ENCODE peak calls at places on chromosome 18, in ten cellular contexts. One of them, this sample, is unnamed.

GRCh38 chr18:50633992-50634391 is 74.1 kb downstream of the MAPK4 start:
- DNase-seq in epithelial cell of esophagus: no peak
- DNase-seq in left kidney: no peak
- DNase-seq in activated CD4-positive, alpha-beta T cell treated with anti-CD3 and anti-CD28 coated beads for 24 hours: no peak
- DNase-seq in mucosa of descending colon: no peak
- DNase-seq in M059J: no peak
- DNase-seq in RKO: no peak
- DNase-seq in RPMI8226: no peak
- DNase-seq in HFF-Myc: no peak
- DNase-seq in stimulated activated CD4-positive, alpha-beta T cell treated with anti-CD3 and anti-CD28 coated beads, TNF-alpha, amount 100 ng/mL, for 1 hour: no peak
- DNase-seq in this sample: no peak

GRCh38 chr18:8658858-8659485 is 46.4 kb upstream of the MTCL1 start:
- DNase-seq in left kidney: no peak
- DNase-seq in RPMI8226: no peak
- DNase-seq in epithelial cell of esophagus: no peak
- DNase-seq in RKO: no peak
- DNase-seq in mucosa of descending colon: no peak
- DNase-seq in stimulated activated CD4-positive, alpha-beta T cell treated with anti-CD3 and anti-CD28 coated beads, TNF-alpha, amount 100 ng/mL, for 1 hour: no peak
- DNase-seq in M059J: no peak
- DNase-seq in activated CD4-positive, alpha-beta T cell treated with anti-CD3 and anti-CD28 coated beads for 24 hours: no peak
- DNase-seq in HFF-Myc: no peak
- DNase-seq in this sample: no peak

GRCh38 chr18:56276466-56276865 is 361.9 kb downstream of the TXNL1 start:
- DNase-seq in mucosa of descending colon: no peak
- DNase-seq in left kidney: no peak
- DNase-seq in RPMI8226: no peak
- DNase-seq in activated CD4-positive, alpha-beta T cell treated with anti-CD3 and anti-CD28 coated beads for 24 hours: no peak
- DNase-seq in epithelial cell of esophagus: no peak
- DNase-seq in stimulated activated CD4-positive, alpha-beta T cell treated with anti-CD3 and anti-CD28 coated beads, TNF-alpha, amount 100 ng/mL, for 1 hour: no peak
- DNase-seq in M059J: peak
- DNase-seq in HFF-Myc: no peak
- DNase-seq in RKO: no peak
- DNase-seq in this sample: no peak

GRCh38 chr18:22489694-22490093 is 72.0 kb upstream of the CTAGE1 start:
- DNase-seq in left kidney: no peak
- DNase-seq in RKO: no peak
- DNase-seq in stimulated activated CD4-positive, alpha-beta T cell treated with anti-CD3 and anti-CD28 coated beads, TNF-alpha, amount 100 ng/mL, for 1 hour: no peak
- DNase-seq in M059J: no peak
- DNase-seq in activated CD4-positive, alpha-beta T cell treated with anti-CD3 and anti-CD28 coated beads for 24 hours: no peak
- DNase-seq in HFF-Myc: no peak
- DNase-seq in mucosa of descending colon: peak
- DNase-seq in epithelial cell of esophagus: peak
- DNase-seq in RPMI8226: no peak
- DNase-seq in this sample: no peak

GRCh38 chr18:58069721-58070292 is 25.8 kb downstream of the NEDD4L start:
- DNase-seq in M059J: no peak
- DNase-seq in left kidney: no peak
- DNase-seq in RPMI8226: no peak
- DNase-seq in activated CD4-positive, alpha-beta T cell treated with anti-CD3 and anti-CD28 coated beads for 24 hours: no peak
- DNase-seq in stimulated activated CD4-positive, alpha-beta T cell treated with anti-CD3 and anti-CD28 coated beads, TNF-alpha, amount 100 ng/mL, for 1 hour: no peak
- DNase-seq in mucosa of descending colon: no peak
- DNase-seq in RKO: no peak
- DNase-seq in epithelial cell of esophagus: no peak
- DNase-seq in HFF-Myc: no peak
- DNase-seq in this sample: no peak

GRCh38 chr18:76491436-76491800 is 3.6 kb downstream of the ZNF516 start:
- DNase-seq in M059J: peak
- DNase-seq in RPMI8226: peak
- DNase-seq in stimulated activated CD4-positive, alpha-beta T cell treated with anti-CD3 and anti-CD28 coated beads, TNF-alpha, amount 100 ng/mL, for 1 hour: peak
- DNase-seq in activated CD4-positive, alpha-beta T cell treated with anti-CD3 and anti-CD28 coated beads for 24 hours: peak
- DNase-seq in RKO: peak
- DNase-seq in epithelial cell of esophagus: peak
- DNase-seq in mucosa of descending colon: peak
- DNase-seq in left kidney: peak
- DNase-seq in HFF-Myc: no peak
- DNase-seq in this sample: peak

GRCh38 chr18:5524660-5525059 is 19.1 kb downstream of the EPB41L3 start:
- DNase-seq in stimulated activated CD4-positive, alpha-beta T cell treated with anti-CD3 and anti-CD28 coated beads, TNF-alpha, amount 100 ng/mL, for 1 hour: no peak
- DNase-seq in left kidney: no peak
- DNase-seq in activated CD4-positive, alpha-beta T cell treated with anti-CD3 and anti-CD28 coated beads for 24 hours: no peak
- DNase-seq in RPMI8226: no peak
- DNase-seq in M059J: no peak
- DNase-seq in HFF-Myc: no peak
- DNase-seq in mucosa of descending colon: no peak
- DNase-seq in epithelial cell of esophagus: no peak
- DNase-seq in RKO: no peak
- DNase-seq in this sample: no peak

GRCh38 chr18:68796936-68797690 is 767 bp upstream of the CCDC102B start:
- DNase-seq in epithelial cell of esophagus: peak
- DNase-seq in RPMI8226: no peak
- DNase-seq in M059J: peak
- DNase-seq in RKO: no peak
- DNase-seq in HFF-Myc: peak
- DNase-seq in stimulated activated CD4-positive, alpha-beta T cell treated with anti-CD3 and anti-CD28 coated beads, TNF-alpha, amount 100 ng/mL, for 1 hour: no peak
- DNase-seq in left kidney: peak
- DNase-seq in mucosa of descending colon: peak
- DNase-seq in activated CD4-positive, alpha-beta T cell treated with anti-CD3 and anti-CD28 coated beads for 24 hours: no peak
- DNase-seq in this sample: no peak

GRCh38 chr18:76471593-76471992 is 23.4 kb downstream of the ZNF516 start:
- DNase-seq in mucosa of descending colon: no peak
- DNase-seq in RPMI8226: no peak
- DNase-seq in left kidney: no peak
- DNase-seq in epithelial cell of esophagus: no peak
- DNase-seq in HFF-Myc: no peak
- DNase-seq in activated CD4-positive, alpha-beta T cell treated with anti-CD3 and anti-CD28 coated beads for 24 hours: no peak
- DNase-seq in M059J: no peak
- DNase-seq in stimulated activated CD4-positive, alpha-beta T cell treated with anti-CD3 and anti-CD28 coated beads, TNF-alpha, amount 100 ng/mL, for 1 hour: no peak
- DNase-seq in RKO: no peak
- DNase-seq in this sample: no peak

GRCh38 chr18:58336605-58337004 is 292.3 kb downstream of the ALPK2 start:
- DNase-seq in left kidney: no peak
- DNase-seq in activated CD4-positive, alpha-beta T cell treated with anti-CD3 and anti-CD28 coated beads for 24 hours: no peak
- DNase-seq in stimulated activated CD4-positive, alpha-beta T cell treated with anti-CD3 and anti-CD28 coated beads, TNF-alpha, amount 100 ng/mL, for 1 hour: no peak
- DNase-seq in mucosa of descending colon: no peak
- DNase-seq in HFF-Myc: no peak
- DNase-seq in RKO: no peak
- DNase-seq in epithelial cell of esophagus: peak
- DNase-seq in M059J: peak
- DNase-seq in RPMI8226: no peak
- DNase-seq in this sample: no peak

This sample was measured in HEK293T.